ENCODE peak calls at places on chromosomes 2 and 18, in six cellular contexts. P, K, X, S, W and U are unnamed samples.

GRCh38 chr2:8146329-8147048 is 535.4 kb upstream of the ID2 start:
- DNase-seq in P (no peak), K (peak; percentile 18), X (no peak), S (peak; percentile 71), W (no peak), U (no peak)

GRCh38 chr2:226799211-226799975 is at the start of gene IRS1:
- DNase-seq in P (peak; percentile 32), K (peak; percentile 92), X (peak; percentile 59), S (peak; percentile 76), W (peak; percentile 74), U (no peak)

GRCh38 chr2:236997086-236997485 is 88.6 kb upstream of the COPS8 start:
- DNase-seq in P (no peak), K (peak; percentile 37), X (no peak), S (peak; percentile 68), W (no peak), U (no peak)

GRCh38 chr2:202605174-202605573 is 29.6 kb upstream of the FAM117B start:
- DNase-seq in P (no peak), K (no peak), X (no peak), S (no peak), W (no peak), U (no peak)

GRCh38 chr2:134127496-134127895 is 126.4 kb upstream of the MGAT5 start:
- DNase-seq in P (no peak), K (no peak), X (peak; percentile 55), S (no peak), W (no peak), U (no peak)

GRCh38 chr2:200779214-200779613 is 32.5 kb upstream of the BZW1 start:
- DNase-seq in P (no peak), K (no peak), X (no peak), S (no peak), W (no peak), U (no peak)

GRCh38 chr2:85264471-85264870 is 63.3 kb downstream of the TGOLN2 start:
- DNase-seq in P (no peak), K (peak; percentile 89), X (no peak), S (no peak), W (no peak), U (no peak)

GRCh38 chr2:71742953-71743601 is 289.7 kb downstream of the DYSF start:
- DNase-seq in P (no peak), K (peak; percentile 11), X (no peak), S (peak; percentile 56), W (peak; percentile 65), U (peak; percentile 59)

GRCh38 chr2:238362611-238363010 is 42.3 kb downstream of the TRAF3IP1 start:
- DNase-seq in P (no peak), K (no peak), X (no peak), S (no peak), W (no peak), U (no peak)

GRCh38 chr2:64582774-64583340 is 58.7 kb downstream of the AFTPH start:
- DNase-seq in P (no peak), K (no peak), X (no peak), S (no peak), W (no peak), U (no peak)

GRCh38 chr2:163345795-163346573 is 389.8 kb downstream of the FIGN start:
- DNase-seq in P (no peak), K (peak; percentile 86), X (no peak), S (no peak), W (no peak), U (no peak)

GRCh38 chr18:64017870-64018269 is 48.0 kb downstream of the SERPINB8 start:
- DNase-seq in P (no peak), K (peak; percentile 42), X (no peak), S (no peak), W (no peak), U (no peak)

GRCh38 chr2:161160226-161161073 is at the start of gene TANK:
- DNase-seq in P (peak; percentile 82), K (peak; percentile 98), X (peak; percentile 94), S (peak; percentile 96), W (peak; percentile 90), U (peak; percentile 93)
- H3K27ac ChIP-seq in P (peak within 1 kb of the TSS; percentile 70), K (peak within 1 kb of the TSS; percentile 58), X (peak within 1 kb of the TSS; percentile 89), S (peak within 1 kb of the TSS; percentile 93), W (peak within 1 kb of the TSS; percentile 95), U (peak within 1 kb of the TSS; percentile 99)

GRCh38 chr2:222754324-222754723 is 82.9 kb downstream of the MOGAT1 start:
- DNase-seq in P (no peak), K (no peak), X (no peak), S (no peak), W (no peak), U (no peak)

GRCh38 chr2:222756951-222757645 is 85.6 kb downstream of the MOGAT1 start:
- DNase-seq in P (no peak), K (peak; percentile 76), X (no peak), S (no peak), W (no peak), U (peak; percentile 20)

GRCh38 chr2:222752731-222753130 is 81.3 kb downstream of the MOGAT1 start:
- DNase-seq in P (no peak), K (peak; percentile 70), X (no peak), S (no peak), W (no peak), U (no peak)

GRCh38 chr2:222753251-222753824 is 81.9 kb downstream of the MOGAT1 start:
- DNase-seq in P (no peak), K (no peak), X (no peak), S (peak; percentile 71), W (peak; percentile 41), U (no peak)

DNA sequence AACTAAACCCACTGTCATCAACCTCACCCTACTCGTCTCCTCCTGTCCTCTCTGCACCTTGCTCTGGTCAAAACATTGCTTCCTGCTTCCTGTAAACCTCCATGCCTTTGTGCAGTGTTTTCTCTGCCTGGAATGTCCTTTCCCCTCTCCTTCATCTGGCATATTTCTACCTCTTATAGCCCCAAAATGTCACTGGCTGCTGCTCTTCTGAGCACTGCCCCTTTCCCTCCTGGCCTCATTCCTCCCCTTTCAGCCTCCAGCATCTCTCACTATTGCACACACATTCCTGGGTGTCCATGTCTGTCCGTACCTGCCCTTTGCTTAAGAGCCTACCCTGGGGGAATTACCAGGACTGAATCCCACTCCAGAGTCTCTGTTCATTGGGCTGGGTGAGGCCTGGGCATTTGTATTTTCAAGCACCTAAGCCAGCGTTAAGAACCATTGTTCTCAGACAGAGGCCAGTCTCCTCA is 84.9 kb downstream of the MOGAT1 start:
- DNase-seq in P (no peak), K (no peak), X (no peak), S (no peak), W (no peak), U (no peak)
- H3K27ac ChIP-seq in P (no peak overlapping the region), K (no peak overlapping the region), X (no peak overlapping the region), S (no peak overlapping the region), W (no peak overlapping the region), U (no peak overlapping the region)

GRCh38 chr2:230589497-230590015 is 123.1 kb upstream of the CAB39 start:
- DNase-seq in P (no peak), K (no peak), X (peak; percentile 77), S (no peak), W (no peak), U (no peak)

GRCh38 chr2:230586328-230586982 is 126.2 kb upstream of the CAB39 start:
- DNase-seq in P (no peak), K (no peak), X (no peak), S (no peak), W (no peak), U (peak; percentile 24)

GRCh38 chr2:230590333-230590732 is 122.3 kb upstream of the CAB39 start:
- DNase-seq in P (no peak), K (no peak), X (no peak), S (no peak), W (no peak), U (no peak)

GRCh38 chr2:230591850-230592249 is 120.8 kb upstream of the CAB39 start:
- DNase-seq in P (no peak), K (no peak), X (no peak), S (no peak), W (no peak), U (no peak)

DNA sequence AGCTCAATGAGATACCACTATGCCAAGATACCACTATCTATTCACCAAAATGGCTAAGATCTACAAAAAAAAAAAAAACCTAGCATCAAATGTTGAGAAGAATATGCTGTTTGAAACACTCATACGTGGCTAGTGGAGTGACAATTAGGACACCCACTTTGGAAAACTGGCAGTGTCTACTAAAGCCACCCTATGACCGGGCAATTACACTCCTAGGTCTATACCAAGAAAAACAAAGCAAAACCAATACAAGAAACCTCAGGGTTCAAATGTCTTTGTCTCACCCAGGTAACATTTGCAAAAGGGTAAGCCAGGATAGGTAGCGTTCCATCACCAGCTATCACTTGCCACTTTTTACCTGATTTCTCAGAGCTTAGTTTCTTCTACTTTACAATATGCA is 123.6 kb upstream of the CAB39 start:
- DNase-seq in P (no peak), K (no peak), X (no peak), S (no peak), W (no peak), U (no peak)
- H3K27ac ChIP-seq in P (no peak overlapping the region), K (no peak overlapping the region), X (peak overlapping the region; percentile 62), S (no peak overlapping the region), W (no peak overlapping the region), U (no peak overlapping the region)

DNA sequence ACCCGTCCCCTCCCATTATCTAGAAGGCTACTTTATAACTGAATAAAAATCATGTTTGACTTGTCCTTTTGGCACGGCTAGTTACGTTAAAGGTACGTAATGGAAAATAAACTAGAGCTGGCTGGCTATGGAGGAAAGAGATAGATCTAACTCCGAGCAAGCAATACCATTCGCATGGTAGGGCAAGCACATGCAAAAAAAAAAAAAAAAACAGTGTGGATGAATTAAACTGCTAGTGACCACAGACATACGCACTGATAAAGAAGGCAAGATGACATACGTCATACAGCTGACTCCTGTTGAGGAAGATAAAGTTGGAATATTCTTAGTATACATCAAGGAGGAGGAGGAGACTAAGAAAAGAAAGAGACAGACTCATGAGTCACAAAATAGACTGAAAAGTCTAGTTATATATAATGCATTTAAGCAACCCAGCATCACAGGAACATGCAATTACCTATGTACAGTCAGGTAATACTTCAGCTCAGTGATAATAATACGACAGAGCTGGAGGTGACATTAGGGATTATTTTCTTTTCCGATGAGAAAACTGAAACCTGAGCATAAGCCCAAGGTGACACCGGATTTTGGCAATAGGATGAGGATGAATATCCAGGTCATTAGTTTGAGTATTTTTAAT is 37.9 kb upstream of the NARS1 start:
- DNase-seq in P (no peak), K (no peak), X (no peak), S (peak; percentile 9), W (no peak), U (no peak)
- H3K27ac ChIP-seq in P (no peak overlapping the region), K (no peak overlapping the region), X (no peak overlapping the region), S (no peak overlapping the region), W (no peak overlapping the region), U (no peak overlapping the region)

DNA sequence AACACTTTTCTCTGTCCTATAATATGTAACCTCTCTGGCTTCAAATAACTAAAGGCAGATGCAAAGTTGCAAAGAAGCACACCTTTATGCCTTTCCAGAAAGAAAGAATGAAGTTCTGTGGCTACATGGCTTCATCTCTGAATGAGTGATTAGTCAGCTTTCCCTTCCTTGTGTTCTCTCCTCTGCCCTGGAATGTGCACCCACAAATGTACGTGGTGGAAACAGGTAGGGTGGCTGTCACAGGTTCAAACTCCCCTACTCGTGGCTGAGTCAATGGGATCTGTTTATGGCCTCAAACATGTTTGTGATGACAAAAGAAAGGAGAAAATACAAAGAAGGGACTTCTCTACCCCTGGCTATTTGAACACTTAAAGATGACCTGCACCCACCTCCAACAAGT is 55.5 kb upstream of the ACVR2A start:
- DNase-seq in P (no peak), K (no peak), X (no peak), S (no peak), W (no peak), U (no peak)
- H3K27ac ChIP-seq in P (no peak overlapping the region), K (no peak overlapping the region), X (no peak overlapping the region), S (no peak overlapping the region), W (no peak overlapping the region), U (no peak overlapping the region)